ENCODE peak calls at places on chromosomes 5 and 9, in seven cellular contexts. One of them, this sample, is unnamed.

GRCh38 chr5:54457094-54457531 is 1.6 kb downstream of the HSPB3 start:
- DNase-seq in HepG2: peak; percentile 6
- DNase-seq in prostate gland: no peak
- DNase-seq in right atrium auricular region: no peak
- DNase-seq in keratinocyte: no peak
- DNase-seq in cardiac muscle cell: peak; percentile 92
- DNase-seq in tibial nerve: no peak
- DNase-seq in this sample: no peak

GRCh38 chr5:172858511-172858989 is 24.5 kb downstream of the ERGIC1 start:
- DNase-seq in keratinocyte: no peak
- DNase-seq in HepG2: peak; percentile 95
- DNase-seq in cardiac muscle cell: no peak
- DNase-seq in right atrium auricular region: no peak
- DNase-seq in prostate gland: no peak
- DNase-seq in tibial nerve: no peak
- DNase-seq in this sample: no peak

GRCh38 chr9:37410969-37411785 is 11.3 kb upstream of the GRHPR start:
- DNase-seq in cardiac muscle cell: peak; percentile 25
- DNase-seq in keratinocyte: no peak
- DNase-seq in prostate gland: no peak
- DNase-seq in right atrium auricular region: no peak
- DNase-seq in HepG2: peak; percentile 56
- DNase-seq in tibial nerve: no peak
- DNase-seq in this sample: no peak

GRCh38 chr5:113090336-113091106 is 113.9 kb downstream of the DCP2 start:
- DNase-seq in HepG2: no peak
- DNase-seq in prostate gland: peak; percentile 42
- DNase-seq in right atrium auricular region: no peak
- DNase-seq in cardiac muscle cell: peak; percentile 48
- DNase-seq in tibial nerve: no peak
- DNase-seq in keratinocyte: no peak
- DNase-seq in this sample: no peak

GRCh38 chr5:131384616-131385214 is 120.9 kb downstream of the CDC42SE2 start:
- DNase-seq in keratinocyte: no peak
- DNase-seq in prostate gland: no peak
- DNase-seq in tibial nerve: no peak
- DNase-seq in right atrium auricular region: no peak
- DNase-seq in HepG2: no peak
- DNase-seq in cardiac muscle cell: no peak
- DNase-seq in this sample: no peak

GRCh38 chr5:21711854-21712752 is 1141.0 kb downstream of the CDH12 start:
- DNase-seq in keratinocyte: no peak
- DNase-seq in right atrium auricular region: no peak
- DNase-seq in HepG2: no peak
- DNase-seq in cardiac muscle cell: no peak
- DNase-seq in tibial nerve: no peak
- DNase-seq in prostate gland: no peak
- DNase-seq in this sample: no peak

GRCh38 chr5:178428341-178429155 is 161.6 kb downstream of the COL23A1 start:
- DNase-seq in cardiac muscle cell: no peak
- DNase-seq in prostate gland: peak; percentile 78
- DNase-seq in right atrium auricular region: peak; percentile 59
- DNase-seq in tibial nerve: no peak
- DNase-seq in keratinocyte: no peak
- DNase-seq in HepG2: no peak
- DNase-seq in this sample: peak; percentile 64

GRCh38 chr5:88724201-88724600 is 158.8 kb downstream of the MEF2C start:
- DNase-seq in prostate gland: no peak
- DNase-seq in right atrium auricular region: no peak
- DNase-seq in keratinocyte: no peak
- DNase-seq in tibial nerve: no peak
- DNase-seq in HepG2: no peak
- DNase-seq in cardiac muscle cell: peak; percentile 44
- DNase-seq in this sample: no peak

GRCh38 chr5:16987776-16988175 is 51.7 kb upstream of the MYO10 start:
- DNase-seq in right atrium auricular region: no peak
- DNase-seq in HepG2: no peak
- DNase-seq in cardiac muscle cell: peak; percentile 59
- DNase-seq in prostate gland: no peak
- DNase-seq in keratinocyte: no peak
- DNase-seq in tibial nerve: no peak
- DNase-seq in this sample: no peak

GRCh38 chr5:34608368-34608767 is 47.8 kb upstream of the RAI14 start:
- DNase-seq in right atrium auricular region: no peak
- DNase-seq in cardiac muscle cell: no peak
- DNase-seq in HepG2: no peak
- DNase-seq in prostate gland: no peak
- DNase-seq in tibial nerve: no peak
- DNase-seq in keratinocyte: no peak
- DNase-seq in this sample: no peak

GRCh38 chr5:43409809-43410271 is 2.4 kb downstream of the CCL28 start:
- DNase-seq in right atrium auricular region: no peak
- DNase-seq in keratinocyte: no peak
- DNase-seq in tibial nerve: no peak
- DNase-seq in cardiac muscle cell: no peak
- DNase-seq in HepG2: no peak
- DNase-seq in prostate gland: peak; percentile 56
- DNase-seq in this sample: no peak

GRCh38 chr5:111389390-111390082 is 122.8 kb downstream of the STARD4 start:
- DNase-seq in prostate gland: no peak
- DNase-seq in keratinocyte: peak; percentile 32
- DNase-seq in cardiac muscle cell: no peak
- DNase-seq in right atrium auricular region: no peak
- DNase-seq in tibial nerve: no peak
- DNase-seq in HepG2: no peak
- DNase-seq in this sample: no peak

GRCh38 chr5:116575635-116576042 is 1.0 kb upstream of the SEMA6A start:
- DNase-seq in keratinocyte: peak; percentile 25
- DNase-seq in tibial nerve: no peak
- DNase-seq in HepG2: no peak
- DNase-seq in prostate gland: peak; percentile 22
- DNase-seq in cardiac muscle cell: no peak
- DNase-seq in right atrium auricular region: no peak
- DNase-seq in this sample: no peak

GRCh38 chr5:141914154-141914743 is 9.4 kb upstream of the DELE1 start:
- DNase-seq in prostate gland: no peak
- DNase-seq in tibial nerve: no peak
- DNase-seq in HepG2: no peak
- DNase-seq in keratinocyte: no peak
- DNase-seq in cardiac muscle cell: peak; percentile 23
- DNase-seq in right atrium auricular region: peak; percentile 63
- DNase-seq in this sample: no peak

GRCh38 chr9:4155224-4156026 is 144.4 kb downstream of the GLIS3 start:
- DNase-seq in cardiac muscle cell: no peak
- DNase-seq in tibial nerve: no peak
- DNase-seq in keratinocyte: no peak
- DNase-seq in prostate gland: no peak
- DNase-seq in right atrium auricular region: no peak
- DNase-seq in HepG2: no peak
- DNase-seq in this sample: no peak

GRCh38 chr5:139131062-139131856 is 66.9 kb downstream of the SIL1 start:
- DNase-seq in cardiac muscle cell: peak; percentile 63
- DNase-seq in tibial nerve: peak; percentile 12
- DNase-seq in keratinocyte: no peak
- DNase-seq in HepG2: no peak
- DNase-seq in prostate gland: peak; percentile 16
- DNase-seq in right atrium auricular region: peak; percentile 64
- DNase-seq in this sample: peak; percentile 81

GRCh38 chr9:134619983-134620612 is 21.5 kb upstream of the COL5A1 start:
- DNase-seq in tibial nerve: no peak
- DNase-seq in HepG2: no peak
- DNase-seq in prostate gland: no peak
- DNase-seq in cardiac muscle cell: no peak
- DNase-seq in right atrium auricular region: peak; percentile 50
- DNase-seq in keratinocyte: no peak
- DNase-seq in this sample: peak; percentile 62

GRCh38 chr5:169389318-169389717 is 88.4 kb upstream of the SLIT3 start:
- DNase-seq in tibial nerve: no peak
- DNase-seq in prostate gland: no peak
- DNase-seq in keratinocyte: no peak
- DNase-seq in right atrium auricular region: no peak
- DNase-seq in cardiac muscle cell: no peak
- DNase-seq in HepG2: no peak
- DNase-seq in this sample: no peak

GRCh38 chr5:72141440-72142271 is 34.4 kb downstream of the MAP1B start:
- DNase-seq in prostate gland: no peak
- DNase-seq in tibial nerve: no peak
- DNase-seq in right atrium auricular region: no peak
- DNase-seq in HepG2: no peak
- DNase-seq in cardiac muscle cell: peak; percentile 93
- DNase-seq in keratinocyte: no peak
- DNase-seq in this sample: no peak

GRCh38 chr9:95459867-95460626 is 56.7 kb downstream of the PTCH1 start:
- DNase-seq in prostate gland: no peak
- DNase-seq in keratinocyte: no peak
- DNase-seq in right atrium auricular region: no peak
- DNase-seq in cardiac muscle cell: no peak
- DNase-seq in HepG2: no peak
- DNase-seq in tibial nerve: no peak
- DNase-seq in this sample: no peak

DNA sequence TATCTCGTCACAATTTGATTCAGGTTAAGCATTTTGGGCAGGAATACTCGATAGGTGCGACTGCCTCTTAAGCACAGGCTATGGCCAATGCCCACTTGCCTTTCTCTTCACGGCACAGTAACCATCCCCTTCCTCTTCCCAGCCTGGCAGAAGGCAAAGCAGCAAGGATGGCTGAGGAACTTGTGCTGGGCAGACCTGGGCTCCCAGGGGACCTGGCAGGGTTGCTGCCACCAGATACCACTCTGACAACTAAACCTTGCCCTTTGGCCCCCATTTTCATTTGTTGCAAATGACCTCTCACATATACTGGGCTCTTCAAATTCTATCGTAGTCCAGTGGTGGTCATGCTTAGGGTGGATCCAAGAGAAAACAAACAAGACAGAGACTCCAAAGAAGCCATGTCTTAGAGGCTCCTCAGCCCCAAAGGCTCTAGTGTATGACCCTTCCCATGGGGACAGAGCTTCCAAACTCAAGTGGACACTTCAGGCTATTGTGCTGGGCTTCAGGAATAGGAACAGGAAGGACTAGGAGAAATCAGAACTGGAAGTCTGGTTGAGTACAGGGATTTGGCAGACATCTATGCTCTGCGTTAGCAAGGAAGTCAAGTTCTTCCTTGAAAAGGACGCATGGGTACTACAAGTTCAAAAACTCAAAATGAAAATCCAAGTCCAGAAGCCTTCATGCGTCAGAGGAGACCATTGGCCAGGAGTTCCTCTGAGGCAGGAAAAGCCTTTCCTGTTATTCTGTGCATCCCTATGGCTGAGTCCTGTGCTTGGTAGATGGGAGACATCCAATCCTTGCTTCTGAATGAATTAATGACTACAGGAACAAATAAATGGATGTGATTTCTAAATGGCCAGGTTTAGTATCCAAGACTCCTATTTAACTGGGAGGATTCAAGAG is 64.6 kb upstream of the PLPP1 start:
- DNase-seq in tibial nerve: no peak
- DNase-seq in prostate gland: no peak
- DNase-seq in HepG2: no peak
- DNase-seq in keratinocyte: no peak
- DNase-seq in cardiac muscle cell: no peak
- DNase-seq in right atrium auricular region: peak; percentile 70
- DNase-seq in this sample: no peak
- H3K27ac ChIP-seq in tibial nerve: peak overlapping the region; percentile 62
- H3K27ac ChIP-seq in prostate gland: peak overlapping the region; percentile 96
- H3K27ac ChIP-seq in HepG2: no peak overlapping the region
- H3K27ac ChIP-seq in keratinocyte: no peak overlapping the region
- H3K27ac ChIP-seq in cardiac muscle cell: no peak overlapping the region
- H3K27ac ChIP-seq in right atrium auricular region: peak overlapping the region; percentile 97
- H3K27ac ChIP-seq in this sample: peak overlapping the region; percentile 90

GRCh38 chr5:176985516-176985915 is 21.1 kb downstream of the UIMC1 start:
- DNase-seq in right atrium auricular region: no peak
- DNase-seq in tibial nerve: no peak
- DNase-seq in keratinocyte: no peak
- DNase-seq in cardiac muscle cell: no peak
- DNase-seq in prostate gland: no peak
- DNase-seq in HepG2: no peak
- DNase-seq in this sample: no peak
- H3K4me3 ChIP-seq in right atrium auricular region: no peak overlapping the region
- H3K4me3 ChIP-seq in tibial nerve: no peak overlapping the region
- H3K4me3 ChIP-seq in keratinocyte: no peak overlapping the region
- H3K4me3 ChIP-seq in cardiac muscle cell: no peak overlapping the region
- H3K4me3 ChIP-seq in prostate gland: no peak overlapping the region
- H3K4me3 ChIP-seq in HepG2: no peak overlapping the region
- H3K4me3 ChIP-seq in this sample: no peak overlapping the region

DNA sequence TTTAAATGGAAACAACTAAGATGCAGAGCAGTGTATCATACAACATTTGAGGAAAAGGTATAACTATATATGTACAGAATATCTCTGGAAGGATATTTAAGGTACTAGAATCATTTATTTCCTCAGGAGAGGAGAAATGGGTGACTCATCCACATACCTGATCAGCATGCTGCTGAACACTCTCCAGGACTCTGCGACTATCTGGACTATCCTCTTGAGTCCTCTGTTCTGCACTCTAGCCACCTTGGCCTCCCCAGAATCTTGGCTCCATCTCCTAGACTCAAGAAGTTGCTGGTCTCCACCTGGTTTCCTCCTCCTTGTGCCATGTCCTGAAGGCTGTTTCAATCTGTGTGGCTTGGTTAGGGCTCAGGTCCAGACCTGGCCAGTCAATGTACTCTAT is 8.8 kb upstream of the PRDM6 start:
- DNase-seq in cardiac muscle cell: no peak
- DNase-seq in prostate gland: no peak
- DNase-seq in HepG2: no peak
- DNase-seq in right atrium auricular region: no peak
- DNase-seq in tibial nerve: no peak
- DNase-seq in keratinocyte: no peak
- DNase-seq in this sample: no peak
- TF ChIP-seq CTCF in cardiac muscle cell: no peak
- TF ChIP-seq CTCF in prostate gland: no peak
- TF ChIP-seq CTCF in HepG2: no peak
- TF ChIP-seq CTCF in right atrium auricular region: no peak
- TF ChIP-seq CTCF in tibial nerve: no peak
- TF ChIP-seq CTCF in keratinocyte: no peak
- TF ChIP-seq CTCF in this sample: no peak

GRCh38 chr9:129574911-129575574 is 45.9 kb downstream of the C9orf50 start:
- DNase-seq in prostate gland: no peak
- DNase-seq in right atrium auricular region: no peak
- DNase-seq in keratinocyte: no peak
- DNase-seq in cardiac muscle cell: no peak
- DNase-seq in tibial nerve: no peak
- DNase-seq in HepG2: no peak
- DNase-seq in this sample: no peak

GRCh38 chr9:129579294-129579693 is 41.6 kb downstream of the C9orf50 start:
- DNase-seq in tibial nerve: no peak
- DNase-seq in HepG2: no peak
- DNase-seq in keratinocyte: no peak
- DNase-seq in right atrium auricular region: no peak
- DNase-seq in cardiac muscle cell: no peak
- DNase-seq in prostate gland: no peak
- DNase-seq in this sample: no peak

GRCh38 chr9:129575818-129576217 is 45.1 kb downstream of the C9orf50 start:
- DNase-seq in HepG2: no peak
- DNase-seq in prostate gland: no peak
- DNase-seq in keratinocyte: no peak
- DNase-seq in right atrium auricular region: no peak
- DNase-seq in tibial nerve: no peak
- DNase-seq in cardiac muscle cell: peak; percentile 61
- DNase-seq in this sample: no peak

GRCh38 chr9:129573977-129574376 is 46.9 kb downstream of the C9orf50 start:
- DNase-seq in tibial nerve: no peak
- DNase-seq in cardiac muscle cell: no peak
- DNase-seq in HepG2: no peak
- DNase-seq in keratinocyte: no peak
- DNase-seq in right atrium auricular region: no peak
- DNase-seq in prostate gland: no peak
- DNase-seq in this sample: no peak

GRCh38 chr9:129576546-129577543 is 44.1 kb downstream of the C9orf50 start:
- DNase-seq in prostate gland: no peak
- DNase-seq in tibial nerve: no peak
- DNase-seq in keratinocyte: no peak
- DNase-seq in cardiac muscle cell: peak; percentile 91
- DNase-seq in HepG2: no peak
- DNase-seq in right atrium auricular region: no peak
- DNase-seq in this sample: peak; percentile 69
- H3K27ac ChIP-seq in prostate gland: no peak overlapping the region
- H3K27ac ChIP-seq in tibial nerve: no peak overlapping the region
- H3K27ac ChIP-seq in keratinocyte: no peak overlapping the region
- H3K27ac ChIP-seq in cardiac muscle cell: no peak overlapping the region
- H3K27ac ChIP-seq in HepG2: no peak overlapping the region
- H3K27ac ChIP-seq in right atrium auricular region: no peak overlapping the region
- H3K27ac ChIP-seq in this sample: no peak overlapping the region